ENCODE peak calls at places on chromosomes 6 and 20, in five cellular contexts. W is GM23338, A is iris pigment epithelial cell, F is Calu3, J is ELF-1. X is an unnamed sample.

GRCh38 chr6:16436550-16436949 is 198.2 kb downstream of the GMPR start:
- DNase-seq in W (no peak), J (no peak), F (no peak), A (no peak), X (peak)

GRCh38 chr6:30682181-30683117 is 4.0 kb downstream of the PPP1R18 start:
- DNase-seq in J (peak), F (peak), A (peak), W (peak), X (peak)

GRCh38 chr6:13712485-13712990 is 903 bp upstream of the RANBP9 start:
- DNase-seq in A (no peak), J (no peak), W (no peak), F (no peak), X (no peak)

GRCh38 chr6:10595731-10596664 is 74.8 kb downstream of the GCNT2 start:
- DNase-seq in A (peak), J (peak), W (peak), F (no peak), X (no peak)

GRCh38 chr6:136463796-136464542 is 86.3 kb downstream of the MAP7 start:
- DNase-seq in J (no peak), A (no peak), F (no peak), W (no peak), X (no peak)

GRCh38 chr6:116244284-116244683 is 9.6 kb downstream of the TSPYL4 start:
- DNase-seq in J (peak), W (no peak), F (no peak), A (no peak), X (no peak)

GRCh38 chr6:48541669-48542068 is 430.7 kb upstream of the PTCHD4 start:
- DNase-seq in W (no peak), F (no peak), A (peak), J (no peak), X (no peak)

GRCh38 chr20:19264191-19264590 is 51.7 kb downstream of the SLC24A3 start:
- DNase-seq in W (no peak), J (no peak), A (no peak), F (no peak), X (no peak)

GRCh38 chr6:133047065-133047665 is 194.0 kb upstream of the EYA4 start:
- DNase-seq in W (no peak), A (no peak), F (no peak), J (no peak), X (no peak)

GRCh38 chr6:7234547-7234946 is 78.5 kb downstream of the SSR1 start:
- DNase-seq in A (no peak), F (no peak), W (no peak), J (no peak), X (no peak)

GRCh38 chr6:168678177-168678576 is 237.2 kb downstream of the SMOC2 start:
- DNase-seq in A (no peak), W (no peak), F (peak), J (no peak), X (no peak)

GRCh38 chr20:34710568-34710839 is 6.4 kb downstream of the TP53INP2 start:
- DNase-seq in J (no peak), W (no peak), F (no peak), A (no peak), X (no peak)

GRCh38 chr6:137654365-137654981 is 160.3 kb upstream of the OLIG3 start:
- DNase-seq in W (no peak), F (no peak), A (no peak), J (no peak), X (no peak)

GRCh38 chr6:130376921-130377320 is 11.1 kb downstream of the TMEM200A start:
- DNase-seq in W (no peak), F (no peak), J (no peak), A (peak), X (no peak)

GRCh38 chr6:143594647-143595046 is 83.1 kb upstream of the PHACTR2 start:
- DNase-seq in W (no peak), F (no peak), A (peak), J (no peak), X (no peak)

GRCh38 chr6:26086214-26086613 is 1.0 kb upstream of the HFE start:
- DNase-seq in J (no peak), F (no peak), A (no peak), W (no peak), X (no peak)

GRCh38 chr6:166104107-166104506 is 63.5 kb downstream of the TBXT start:
- DNase-seq in A (peak), J (no peak), W (no peak), F (no peak), X (no peak)

GRCh38 chr6:120826253-120826652 is 508.0 kb downstream of the TBC1D32 start:
- DNase-seq in W (peak), J (peak), F (peak), A (peak), X (peak)

GRCh38 chr20:4226330-4227084 is 211.1 kb upstream of the RNF24 start:
- DNase-seq in F (no peak), W (no peak), J (no peak), A (no peak), X (no peak)

GRCh38 chr6:83463886-83464285 is 33.0 kb upstream of the ME1 start:
- DNase-seq in F (no peak), A (peak), W (no peak), J (no peak), X (no peak)